ENCODE peak calls at places on chromosomes 13 and 19, in five cellular contexts. E is fibroblast of the aortic adventitia, P is AG04450, F is EL, B is gastrocnemius medialis. Q is an unnamed sample.

GRCh38 chr13:76552373-76552772 is 333.8 kb downstream of the KCTD12 start:
- DNase-seq in P (no peak), F (no peak), B (no peak), E (no peak), Q (no peak)

GRCh38 chr13:32501058-32501457 is 37.5 kb downstream of the N4BP2L2 start:
- DNase-seq in P (no peak), F (no peak), B (no peak), E (no peak), Q (no peak)

GRCh38 chr19:45472557-45473365 is 5.0 kb downstream of the FOSB start:
- DNase-seq in P (no peak), F (no peak), B (no peak), E (no peak), Q (no peak)

GRCh38 chr19:1130801-1131717 is 27.3 kb downstream of the GPX4 start:
- DNase-seq in P (no peak), B (no peak), F (peak), E (peak), Q (no peak)

GRCh38 chr19:19134687-19135158 is 3.6 kb downstream of the TMEM161A start:
- DNase-seq in P (no peak), B (peak), E (no peak), F (no peak), Q (no peak)

GRCh38 chr13:44191504-44192171 is 182.0 kb upstream of the SERP2 start:
- DNase-seq in P (no peak), F (peak), E (peak), B (peak), Q (no peak)

GRCh38 chr13:112768795-112769411 is 79.1 kb downstream of the ATP11A start:
- DNase-seq in P (no peak), E (no peak), F (no peak), B (peak), Q (no peak)

GRCh38 chr19:2639999-2640398 is 62.5 kb downstream of the GNG7 start:
- DNase-seq in E (no peak), F (no peak), P (no peak), B (no peak), Q (no peak)

GRCh38 chr19:58317481-58318072 is 9.2 kb upstream of the ZSCAN22 start:
- DNase-seq in F (peak), E (peak), P (no peak), B (no peak), Q (no peak)

GRCh38 chr19:39941615-39942507 is 7.4 kb upstream of the FCGBP start:
- DNase-seq in E (no peak), F (peak), B (no peak), P (no peak), Q (peak)

GRCh38 chr13:32448224-32448623 is 20.3 kb upstream of the N4BP2L1 start:
- DNase-seq in F (no peak), E (no peak), P (no peak), B (no peak), Q (no peak)

GRCh38 chr19:57803594-57804325 is 11.0 kb downstream of the ZNF552 start:
- DNase-seq in B (no peak), P (peak), E (peak), F (peak), Q (peak)

GRCh38 chr19:14115761-14116160 is 1.8 kb downstream of the PRKACA start:
- DNase-seq in E (no peak), P (no peak), F (no peak), B (no peak), Q (no peak)

GRCh38 chr13:79448413-79448812 is 32.5 kb upstream of the NDFIP2 start:
- DNase-seq in E (no peak), F (no peak), P (no peak), B (no peak), Q (no peak)

GRCh38 chr19:38684862-38685665 is 37.6 kb downstream of the ACTN4 start:
- DNase-seq in B (no peak), F (no peak), E (no peak), P (no peak), Q (no peak)

GRCh38 chr13:110506396-110506795 is 55.1 kb downstream of the RAB20 start:
- DNase-seq in F (no peak), B (no peak), E (no peak), P (no peak), Q (no peak)

GRCh38 chr19:33461256-33462111 is 60.1 kb downstream of the PEPD start:
- DNase-seq in F (no peak), P (no peak), B (no peak), E (no peak), Q (no peak)

GRCh38 chr19:17525141-17525540 is 13.7 kb downstream of the PGLS start:
- DNase-seq in F (no peak), E (no peak), B (no peak), P (no peak), Q (no peak)

GRCh38 chr19:7673995-7674667 is 2.8 kb upstream of the MCEMP1 start:
- DNase-seq in F (peak), B (peak), P (no peak), E (peak), Q (no peak)

GRCh38 chr13:113364933-113365371 is 1.0 kb upstream of the GRTP1 start:
- DNase-seq in E (no peak), P (no peak), F (no peak), B (no peak), Q (no peak)

GRCh38 chr13:44425041-44425814 is 51.6 kb downstream of the SERP2 start:
- DNase-seq in F (no peak), B (no peak), P (no peak), E (no peak), Q (no peak)

GRCh38 chr19:18422530-18423191 is 3.5 kb downstream of the SSBP4 start:
- DNase-seq in F (no peak), B (no peak), E (no peak), P (no peak), Q (no peak)

GRCh38 chr19:662207-662961 is 630 bp downstream of the RNF126 start:
- DNase-seq in P (no peak), E (peak), F (peak), B (no peak), Q (no peak)

GRCh38 chr19:13843104-13843921 is 33.6 kb upstream of the NANOS3 start:
- DNase-seq in B (no peak), E (peak), P (no peak), F (peak), Q (no peak)

GRCh38 chr19:29076161-29076560 is 136.8 kb downstream of the UQCRFS1 start:
- DNase-seq in B (no peak), E (no peak), P (no peak), F (no peak), Q (no peak)

GRCh38 chr13:102089177-102089576 is 312.7 kb downstream of the FGF14 start:
- DNase-seq in B (no peak), F (no peak), E (peak), P (no peak), Q (no peak)

GRCh38 chr19:42287826-42288107 is 14.2 kb upstream of the PRR19 start:
- DNase-seq in F (no peak), B (no peak), P (no peak), E (no peak), Q (no peak)

GRCh38 chr19:33050110-33050509 is 14.6 kb downstream of the RHPN2 start:
- DNase-seq in E (no peak), F (no peak), B (no peak), P (no peak), Q (no peak)

GRCh38 chr13:73772449-73773186 is 361.6 kb downstream of the KLF12 start:
- DNase-seq in F (no peak), P (no peak), E (no peak), B (no peak), Q (no peak)

GRCh38 chr19:47494211-47494547 is 10.2 kb upstream of the KPTN start:
- DNase-seq in P (no peak), B (no peak), F (no peak), E (no peak), Q (no peak)